ENCODE peak calls at places on chromosomes 13 and 19, in six cellular contexts. G is T-helper 9 cell, F is amniotic stem cell, L is GM04504, B is GF-D8, K is amygdala. N is an unnamed sample.

GRCh38 chr13:38752726-38753125 is 65.8 kb downstream of the FREM2 start:
- DNase-seq in G (no peak), F (no peak), L (no peak), K (no peak), B (no peak), N (no peak)

GRCh38 chr13:99658266-99658991 is 157.2 kb downstream of the TM9SF2 start:
- DNase-seq in B (peak; percentile 9), F (peak; percentile 13), L (no peak), K (peak; percentile 39), G (peak; percentile 36), N (peak; percentile 29)

GRCh38 chr19:3441089-3441985 is 39.0 kb downstream of the SMIM24 start:
- DNase-seq in L (no peak), B (no peak), K (no peak), G (no peak), F (no peak), N (no peak)

GRCh38 chr13:95552539-95553270 is at the start of gene CLDN10:
- DNase-seq in F (no peak), L (no peak), G (no peak), K (peak; percentile 15), B (no peak), N (no peak)

GRCh38 chr19:18251587-18252369 is 22.5 kb downstream of the IQCN start:
- DNase-seq in K (peak; percentile 52), B (peak; percentile 13), L (peak; percentile 33), G (peak; percentile 80), F (no peak), N (peak; percentile 79)

GRCh38 chr19:51531349-51532315 is at the start of gene SIGLEC6:
- DNase-seq in L (no peak), G (no peak), B (peak; percentile 80), K (peak; percentile 24), F (no peak), N (peak; percentile 40)

GRCh38 chr19:39986643-39987042 is 10.2 kb upstream of the ZNF546 start:
- DNase-seq in K (no peak), G (no peak), B (no peak), F (no peak), L (no peak), N (no peak)

GRCh38 chr19:45515807-45516401 is 8.6 kb downstream of the VASP start:
- DNase-seq in G (no peak), F (no peak), L (no peak), K (no peak), B (no peak), N (no peak)

GRCh38 chr19:23283925-23284324 is 33.7 kb upstream of the ZNF724 start:
- DNase-seq in F (no peak), G (peak; percentile 57), K (no peak), B (no peak), L (peak; percentile 4), N (peak; percentile 48)

GRCh38 chr19:37991841-37992248 is 84.8 kb downstream of the SIPA1L3 start:
- DNase-seq in B (no peak), K (no peak), G (no peak), L (no peak), F (no peak), N (no peak)

GRCh38 chr19:10624585-10624984 is 768 bp upstream of the SLC44A2 start:
- DNase-seq in F (no peak), K (no peak), B (no peak), G (no peak), L (no peak), N (no peak)

GRCh38 chr19:5196832-5197231 is 143.8 kb downstream of the PTPRS start:
- DNase-seq in B (no peak), F (no peak), G (no peak), K (no peak), L (no peak), N (no peak)

GRCh38 chr13:65613004-65613403 is 1617.1 kb downstream of the PCDH9 start:
- DNase-seq in G (no peak), F (no peak), L (no peak), B (no peak), K (no peak), N (no peak)

GRCh38 chr19:3285647-3286176 is 61.3 kb downstream of the CELF5 start:
- DNase-seq in F (no peak), L (no peak), B (no peak), K (no peak), G (peak; percentile 67), N (peak; percentile 55)

GRCh38 chr19:8611890-8612806 is 1.6 kb upstream of the ADAMTS10 start:
- DNase-seq in G (no peak), K (no peak), L (no peak), F (no peak), B (no peak), N (no peak)

GRCh38 chr19:19410553-19411550 is 5.4 kb downstream of the GATAD2A start:
- DNase-seq in G (no peak), L (no peak), F (no peak), K (no peak), B (no peak), N (peak; percentile 49)

GRCh38 chr13:91621161-91621560 is 222.7 kb downstream of the GPC5 start:
- DNase-seq in B (no peak), L (no peak), G (no peak), F (no peak), K (no peak), N (no peak)

GRCh38 chr13:112931028-112931934 is 37.7 kb upstream of the MCF2L start:
- DNase-seq in K (no peak), B (no peak), F (peak; percentile 53), G (no peak), L (peak; percentile 32), N (no peak)

GRCh38 chr19:45767881-45768643 is 990 bp downstream of the SIX5 start:
- DNase-seq in B (no peak), G (no peak), K (peak; percentile 26), L (no peak), F (no peak), N (no peak)

GRCh38 chr13:22235285-22235949 is 564.5 kb downstream of the FGF9 start:
- DNase-seq in L (no peak), B (no peak), F (no peak), G (no peak), K (no peak), N (no peak)

GRCh38 chr19:13557756-13558398 is 51.6 kb upstream of the CACNA1A start:
- DNase-seq in L (no peak), F (no peak), B (no peak), G (no peak), K (no peak), N (no peak)

GRCh38 chr13:98890186-98890585 is 87.7 kb downstream of the DOCK9 start:
- DNase-seq in B (no peak), K (peak; percentile 14), G (no peak), F (no peak), L (peak; percentile 90), N (no peak)

GRCh38 chr13:47420568-47420967 is 523.7 kb upstream of the HTR2A start:
- DNase-seq in F (no peak), K (no peak), B (no peak), L (no peak), G (no peak), N (no peak)

GRCh38 chr19:58182577-58182988 is 278 bp upstream of the ZNF274 start:
- DNase-seq in F (peak; percentile 66), L (no peak), B (peak; percentile 90), K (no peak), G (peak; percentile 72), N (no peak)

GRCh38 chr13:114166381-114167131 is 12.5 kb upstream of the CFAP97D2 start:
- DNase-seq in K (peak; percentile 62), B (no peak), L (no peak), F (no peak), G (no peak), N (no peak)

GRCh38 chr13:99307247-99307646 is at the start of gene GPR183:
- DNase-seq in G (no peak), F (no peak), L (no peak), B (no peak), K (no peak), N (no peak)

GRCh38 chr13:39273953-39274352 is 235.7 kb downstream of the NHLRC3 start:
- DNase-seq in G (no peak), B (no peak), F (no peak), L (no peak), K (no peak), N (no peak)

GRCh38 chr13:58238972-58239773 is 607.6 kb downstream of the PCDH17 start:
- DNase-seq in K (no peak), G (no peak), F (no peak), B (no peak), L (no peak), N (no peak)

GRCh38 chr13:67736646-67737420 is 506.7 kb upstream of the PCDH9 start:
- DNase-seq in B (no peak), L (no peak), G (no peak), K (no peak), F (peak; percentile 61), N (no peak)

GRCh38 chr13:111858571-111858970 is 208.4 kb upstream of the SOX1 start:
- DNase-seq in F (no peak), G (no peak), B (no peak), K (no peak), L (no peak), N (no peak)

GRCh38 chr19:52904052-52904451 is 6.6 kb upstream of the ZNF320 start:
- DNase-seq in K (no peak), B (no peak), G (no peak), L (no peak), F (no peak), N (no peak)

GRCh38 chr13:39263531-39263930 is 225.3 kb downstream of the NHLRC3 start:
- DNase-seq in F (no peak), G (no peak), L (no peak), B (no peak), K (no peak), N (no peak)

GRCh38 chr13:30181856-30182651 is 125.3 kb downstream of the KATNAL1 start:
- DNase-seq in K (no peak), G (no peak), B (no peak), F (no peak), L (no peak), N (no peak)

GRCh38 chr19:45863840-45864628 is at the start of gene FOXA3:
- DNase-seq in B (no peak), F (no peak), G (peak; percentile 49), L (no peak), K (no peak), N (peak; percentile 60)

GRCh38 chr19:1473056-1473400 is 6.0 kb downstream of the C19orf25 start:
- DNase-seq in L (no peak), K (no peak), B (no peak), G (no peak), F (no peak), N (no peak)

GRCh38 chr13:96238241-96238640 is 148.3 kb downstream of the HS6ST3 start:
- DNase-seq in L (no peak), G (no peak), K (no peak), F (no peak), B (no peak), N (no peak)

N was measured in natural killer cell.